ENCODE peak calls at places on chromosomes 1 and 21, in four cellular contexts. One of them, this sample, is unnamed.

GRCh38 chr1:86419277-86419903 is 4.6 kb upstream of the CLCA2 start:
- DNase-seq in HepG2: no peak
- DNase-seq in SK-N-SH: no peak
- DNase-seq in GM12878: no peak
- DNase-seq in this sample: no peak

GRCh38 chr1:230327892-230328284 is 98.2 kb downstream of the PGBD5 start:
- DNase-seq in HepG2: no peak
- DNase-seq in GM12878: peak
- DNase-seq in SK-N-SH: no peak
- DNase-seq in this sample: peak

GRCh38 chr1:62325696-62326095 is 6.5 kb upstream of the KANK4 start:
- DNase-seq in GM12878: no peak
- DNase-seq in SK-N-SH: no peak
- DNase-seq in HepG2: peak
- DNase-seq in this sample: no peak

GRCh38 chr1:81974222-81974841 is 173.6 kb downstream of the ADGRL2 start:
- DNase-seq in HepG2: peak
- DNase-seq in GM12878: no peak
- DNase-seq in SK-N-SH: no peak
- DNase-seq in this sample: no peak

GRCh38 chr1:18100493-18101063 is 7.0 kb upstream of the IGSF21 start:
- DNase-seq in SK-N-SH: peak
- DNase-seq in HepG2: peak
- DNase-seq in GM12878: peak
- DNase-seq in this sample: peak

GRCh38 chr1:12113433-12114339 is 50.6 kb downstream of the TNFRSF8 start:
- DNase-seq in GM12878: no peak
- DNase-seq in SK-N-SH: no peak
- DNase-seq in HepG2: no peak
- DNase-seq in this sample: no peak

GRCh38 chr1:53572061-53572801 is 113.0 kb downstream of the DMRTB1 start:
- DNase-seq in HepG2: no peak
- DNase-seq in GM12878: no peak
- DNase-seq in SK-N-SH: peak
- DNase-seq in this sample: peak

GRCh38 chr21:38123626-38124025 is 133.2 kb upstream of the KCNJ15 start:
- DNase-seq in SK-N-SH: no peak
- DNase-seq in HepG2: no peak
- DNase-seq in GM12878: no peak
- DNase-seq in this sample: no peak

GRCh38 chr1:246483204-246483933 is 23.7 kb downstream of the SMYD3 start:
- DNase-seq in HepG2: no peak
- DNase-seq in GM12878: no peak
- DNase-seq in SK-N-SH: no peak
- DNase-seq in this sample: no peak

GRCh38 chr1:55285849-55286248 is 70.7 kb upstream of the USP24 start:
- DNase-seq in SK-N-SH: no peak
- DNase-seq in GM12878: no peak
- DNase-seq in HepG2: no peak
- DNase-seq in this sample: peak

GRCh38 chr1:28887418-28887834 is 26.9 kb upstream of the EPB41 start:
- DNase-seq in GM12878: no peak
- DNase-seq in SK-N-SH: peak
- DNase-seq in HepG2: no peak
- DNase-seq in this sample: no peak

GRCh38 chr1:200535605-200536004 is 84.9 kb downstream of the KIF14 start:
- DNase-seq in HepG2: peak
- DNase-seq in SK-N-SH: peak
- DNase-seq in GM12878: no peak
- DNase-seq in this sample: peak

GRCh38 chr1:92299477-92300125 is 742 bp downstream of the RPAP2 start:
- DNase-seq in HepG2: no peak
- DNase-seq in SK-N-SH: no peak
- DNase-seq in GM12878: no peak
- DNase-seq in this sample: no peak

GRCh38 chr1:156435551-156436318 is 64.8 kb downstream of the MEF2D start:
- DNase-seq in SK-N-SH: peak
- DNase-seq in HepG2: no peak
- DNase-seq in GM12878: no peak
- DNase-seq in this sample: no peak

GRCh38 chr1:109910123-109910962 is at the start of gene CSF1:
- DNase-seq in GM12878: peak
- DNase-seq in SK-N-SH: peak
- DNase-seq in HepG2: no peak
- DNase-seq in this sample: peak

GRCh38 chr1:176073524-176074157 is 133.4 kb downstream of the COP1 start:
- DNase-seq in GM12878: peak
- DNase-seq in HepG2: peak
- DNase-seq in SK-N-SH: peak
- DNase-seq in this sample: peak

GRCh38 chr1:36530791-36531190 is 48.1 kb upstream of the CSF3R start:
- DNase-seq in SK-N-SH: no peak
- DNase-seq in GM12878: no peak
- DNase-seq in HepG2: no peak
- DNase-seq in this sample: no peak

GRCh38 chr1:58250587-58250948 is 296.0 kb downstream of the OMA1 start:
- DNase-seq in SK-N-SH: no peak
- DNase-seq in HepG2: no peak
- DNase-seq in GM12878: no peak
- DNase-seq in this sample: no peak

GRCh38 chr1:167659440-167659839 is 29.4 kb downstream of the RCSD1 start:
- DNase-seq in GM12878: no peak
- DNase-seq in SK-N-SH: peak
- DNase-seq in HepG2: no peak
- DNase-seq in this sample: no peak

GRCh38 chr1:112544753-112545152 is 36.0 kb downstream of the WNT2B start:
- DNase-seq in SK-N-SH: no peak
- DNase-seq in GM12878: no peak
- DNase-seq in HepG2: peak
- DNase-seq in this sample: peak

GRCh38 chr1:60699304-60699703 is 383.1 kb upstream of the NFIA start:
- DNase-seq in GM12878: no peak
- DNase-seq in SK-N-SH: no peak
- DNase-seq in HepG2: no peak
- DNase-seq in this sample: no peak

GRCh38 chr1:156386949-156387898 is 18.2 kb downstream of the RHBG start:
- DNase-seq in SK-N-SH: no peak
- DNase-seq in GM12878: no peak
- DNase-seq in HepG2: no peak
- DNase-seq in this sample: no peak

GRCh38 chr1:192879416-192879815 is 70.6 kb downstream of the RGS2 start:
- DNase-seq in HepG2: peak
- DNase-seq in SK-N-SH: no peak
- DNase-seq in GM12878: no peak
- DNase-seq in this sample: no peak

GRCh38 chr1:54979327-54979891 is 1.0 kb upstream of the TMEM61 start:
- DNase-seq in SK-N-SH: no peak
- DNase-seq in HepG2: no peak
- DNase-seq in GM12878: no peak
- DNase-seq in this sample: no peak

GRCh38 chr1:213623862-213624261 is 363.9 kb upstream of the PROX1 start:
- DNase-seq in SK-N-SH: no peak
- DNase-seq in HepG2: no peak
- DNase-seq in GM12878: no peak
- DNase-seq in this sample: no peak

GRCh38 chr1:170530972-170531757 is 801 bp upstream of the GORAB start:
- DNase-seq in HepG2: no peak
- DNase-seq in GM12878: no peak
- DNase-seq in SK-N-SH: peak
- DNase-seq in this sample: peak

GRCh38 chr1:9628541-9629444 is 22.7 kb upstream of the PIK3CD start:
- DNase-seq in GM12878: peak
- DNase-seq in SK-N-SH: no peak
- DNase-seq in HepG2: no peak
- DNase-seq in this sample: no peak

GRCh38 chr1:25055961-25056360 is 125.9 kb upstream of the RUNX3 start:
- DNase-seq in SK-N-SH: no peak
- DNase-seq in HepG2: no peak
- DNase-seq in GM12878: no peak
- DNase-seq in this sample: no peak
- TF ChIP-seq PBX3 in SK-N-SH: no peak
- TF ChIP-seq PBX3 in HepG2: no peak
- TF ChIP-seq PBX3 in GM12878: no peak
- TF ChIP-seq PBX3 in this sample: no peak

GRCh38 chr1:10694274-10694632 is 102.2 kb downstream of the CASZ1 start:
- DNase-seq in SK-N-SH: no peak
- DNase-seq in GM12878: no peak
- DNase-seq in HepG2: no peak
- DNase-seq in this sample: peak
- TF ChIP-seq PBX3 in SK-N-SH: peak
- TF ChIP-seq PBX3 in GM12878: peak
- TF ChIP-seq PBX3 in HepG2: no peak
- TF ChIP-seq PBX3 in this sample: no peak

GRCh38 chr1:27557596-27558340 is 46.2 kb downstream of the AHDC1 start:
- DNase-seq in HepG2: no peak
- DNase-seq in SK-N-SH: no peak
- DNase-seq in GM12878: no peak
- DNase-seq in this sample: peak
- TF ChIP-seq PBX3 in HepG2: no peak
- TF ChIP-seq PBX3 in SK-N-SH: no peak
- TF ChIP-seq PBX3 in GM12878: no peak
- TF ChIP-seq PBX3 in this sample: no peak

GRCh38 chr21:45163413-45164123 is 89.2 kb downstream of the ADARB1 start:
- DNase-seq in HepG2: no peak
- DNase-seq in GM12878: no peak
- DNase-seq in SK-N-SH: no peak
- DNase-seq in this sample: no peak
- TF ChIP-seq PBX3 in HepG2: no peak
- TF ChIP-seq PBX3 in GM12878: no peak
- TF ChIP-seq PBX3 in SK-N-SH: no peak
- TF ChIP-seq PBX3 in this sample: no peak

GRCh38 chr1:212432163-212432705 is 486 bp upstream of the NENF start:
- DNase-seq in SK-N-SH: no peak
- DNase-seq in HepG2: no peak
- DNase-seq in GM12878: no peak
- DNase-seq in this sample: no peak
- TF ChIP-seq PBX3 in SK-N-SH: no peak
- TF ChIP-seq PBX3 in HepG2: no peak
- TF ChIP-seq PBX3 in GM12878: no peak
- TF ChIP-seq PBX3 in this sample: no peak

GRCh38 chr21:42583992-42584641 is 69.3 kb upstream of the PDE9A start:
- DNase-seq in HepG2: no peak
- DNase-seq in SK-N-SH: no peak
- DNase-seq in GM12878: no peak
- DNase-seq in this sample: no peak
- TF ChIP-seq PBX3 in HepG2: no peak
- TF ChIP-seq PBX3 in SK-N-SH: no peak
- TF ChIP-seq PBX3 in GM12878: no peak
- TF ChIP-seq PBX3 in this sample: no peak

DNA sequence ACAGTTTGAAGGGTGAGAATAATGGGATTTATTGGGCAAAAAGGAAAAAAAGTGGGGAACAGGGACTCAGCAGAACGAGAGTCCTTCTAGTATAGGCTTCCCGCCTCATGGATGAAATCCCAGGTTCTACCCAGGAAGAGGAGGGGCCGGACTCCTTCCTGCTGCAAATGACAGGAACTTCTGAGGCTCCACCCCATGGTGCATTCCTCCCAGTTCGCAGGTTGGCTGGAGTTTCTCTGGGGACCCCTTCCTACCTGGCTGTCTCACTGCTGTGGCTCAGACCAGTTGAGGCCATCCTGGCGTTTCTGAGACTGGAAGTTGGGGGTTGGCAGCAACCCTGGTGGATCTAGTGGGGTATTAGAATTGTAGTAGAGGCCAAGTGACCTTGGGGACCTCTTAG is 27.5 kb downstream of the CNIH3 start:
- DNase-seq in SK-N-SH: no peak
- DNase-seq in GM12878: no peak
- DNase-seq in HepG2: no peak
- DNase-seq in this sample: no peak
- TF ChIP-seq PBX3 in SK-N-SH: no peak
- TF ChIP-seq PBX3 in GM12878: no peak
- TF ChIP-seq PBX3 in HepG2: no peak
- TF ChIP-seq PBX3 in this sample: no peak

GRCh38 chr1:1183221-1183747 is 9.6 kb downstream of the TTLL10 start:
- DNase-seq in GM12878: no peak
- DNase-seq in SK-N-SH: peak
- DNase-seq in HepG2: no peak
- DNase-seq in this sample: no peak
- TF ChIP-seq PBX3 in GM12878: no peak
- TF ChIP-seq PBX3 in SK-N-SH: no peak
- TF ChIP-seq PBX3 in HepG2: no peak
- TF ChIP-seq PBX3 in this sample: no peak

This sample was measured in A549.